ENCODE peak calls at places on chromosome 22, in five cellular contexts. One of them, this sample, is unnamed.

GRCh38 chr22:44429941-44430587 is 68.0 kb downstream of the RTL6 start:
- DNase-seq in NCI-H1092: no peak
- DNase-seq in sciatic nerve: peak; percentile 31
- DNase-seq in iris pigment epithelial cell: no peak
- DNase-seq in activated CD8-positive, alpha-beta memory T cell treated with anti-CD3 and anti-CD28 coated beads for 24 hours: no peak
- DNase-seq in this sample: no peak

GRCh38 chr22:18064636-18065035 is 13.2 kb upstream of the PEX26 start:
- DNase-seq in NCI-H1092: no peak
- DNase-seq in sciatic nerve: no peak
- DNase-seq in iris pigment epithelial cell: no peak
- DNase-seq in activated CD8-positive, alpha-beta memory T cell treated with anti-CD3 and anti-CD28 coated beads for 24 hours: no peak
- DNase-seq in this sample: no peak

GRCh38 chr22:17808688-17809403 is 34.6 kb upstream of the BID start:
- DNase-seq in NCI-H1092: no peak
- DNase-seq in sciatic nerve: no peak
- DNase-seq in iris pigment epithelial cell: peak; percentile 40
- DNase-seq in activated CD8-positive, alpha-beta memory T cell treated with anti-CD3 and anti-CD28 coated beads for 24 hours: no peak
- DNase-seq in this sample: no peak

GRCh38 chr22:23829845-23830372 is 8.9 kb downstream of the DERL3 start:
- DNase-seq in NCI-H1092: no peak
- DNase-seq in sciatic nerve: peak; percentile 42
- DNase-seq in iris pigment epithelial cell: peak; percentile 84
- DNase-seq in activated CD8-positive, alpha-beta memory T cell treated with anti-CD3 and anti-CD28 coated beads for 24 hours: no peak
- DNase-seq in this sample: no peak

GRCh38 chr22:25563757-25564319 is 637 bp upstream of the GRK3 start:
- DNase-seq in NCI-H1092: no peak
- DNase-seq in sciatic nerve: no peak
- DNase-seq in iris pigment epithelial cell: peak; percentile 17
- DNase-seq in activated CD8-positive, alpha-beta memory T cell treated with anti-CD3 and anti-CD28 coated beads for 24 hours: peak; percentile 62
- DNase-seq in this sample: no peak

GRCh38 chr22:43270314-43270908 is 72.8 kb downstream of the SCUBE1 start:
- DNase-seq in NCI-H1092: no peak
- DNase-seq in sciatic nerve: no peak
- DNase-seq in iris pigment epithelial cell: no peak
- DNase-seq in activated CD8-positive, alpha-beta memory T cell treated with anti-CD3 and anti-CD28 coated beads for 24 hours: no peak
- DNase-seq in this sample: no peak

GRCh38 chr22:49720279-49720959 is 107.3 kb downstream of the BRD1 start:
- DNase-seq in NCI-H1092: no peak
- DNase-seq in sciatic nerve: no peak
- DNase-seq in iris pigment epithelial cell: no peak
- DNase-seq in activated CD8-positive, alpha-beta memory T cell treated with anti-CD3 and anti-CD28 coated beads for 24 hours: peak; percentile 35
- DNase-seq in this sample: no peak

GRCh38 chr22:32564170-32565001 is 89.8 kb downstream of the FBXO7 start:
- DNase-seq in NCI-H1092: no peak
- DNase-seq in sciatic nerve: no peak
- DNase-seq in iris pigment epithelial cell: no peak
- DNase-seq in activated CD8-positive, alpha-beta memory T cell treated with anti-CD3 and anti-CD28 coated beads for 24 hours: no peak
- DNase-seq in this sample: no peak

GRCh38 chr22:31313366-31314147 is 21.3 kb upstream of the PIK3IP1 start:
- DNase-seq in NCI-H1092: peak; percentile 67
- DNase-seq in sciatic nerve: peak; percentile 82
- DNase-seq in iris pigment epithelial cell: peak; percentile 48
- DNase-seq in activated CD8-positive, alpha-beta memory T cell treated with anti-CD3 and anti-CD28 coated beads for 24 hours: peak; percentile 85
- DNase-seq in this sample: peak; percentile 29

GRCh38 chr22:39240841-39241631 is 3.7 kb downstream of the PDGFB start:
- DNase-seq in NCI-H1092: no peak
- DNase-seq in sciatic nerve: no peak
- DNase-seq in iris pigment epithelial cell: no peak
- DNase-seq in activated CD8-positive, alpha-beta memory T cell treated with anti-CD3 and anti-CD28 coated beads for 24 hours: no peak
- DNase-seq in this sample: no peak

GRCh38 chr22:19038728-19039447 is 83.3 kb downstream of the DGCR2 start:
- DNase-seq in NCI-H1092: no peak
- DNase-seq in sciatic nerve: peak; percentile 45
- DNase-seq in iris pigment epithelial cell: no peak
- DNase-seq in activated CD8-positive, alpha-beta memory T cell treated with anti-CD3 and anti-CD28 coated beads for 24 hours: no peak
- DNase-seq in this sample: no peak

GRCh38 chr22:44394246-44395115 is 81.7 kb upstream of the SHISAL1 start:
- DNase-seq in NCI-H1092: no peak
- DNase-seq in sciatic nerve: peak; percentile 27
- DNase-seq in iris pigment epithelial cell: no peak
- DNase-seq in activated CD8-positive, alpha-beta memory T cell treated with anti-CD3 and anti-CD28 coated beads for 24 hours: no peak
- DNase-seq in this sample: no peak

GRCh38 chr22:46542011-46542985 is 4.9 kb upstream of the CELSR1 start:
- DNase-seq in NCI-H1092: no peak
- DNase-seq in sciatic nerve: peak; percentile 81
- DNase-seq in iris pigment epithelial cell: peak; percentile 59
- DNase-seq in activated CD8-positive, alpha-beta memory T cell treated with anti-CD3 and anti-CD28 coated beads for 24 hours: peak; percentile 89
- DNase-seq in this sample: no peak

GRCh38 chr22:48223488-48224190 is 1461.2 kb downstream of the TBC1D22A start:
- DNase-seq in NCI-H1092: no peak
- DNase-seq in sciatic nerve: no peak
- DNase-seq in iris pigment epithelial cell: no peak
- DNase-seq in activated CD8-positive, alpha-beta memory T cell treated with anti-CD3 and anti-CD28 coated beads for 24 hours: peak; percentile 15
- DNase-seq in this sample: no peak

GRCh38 chr22:30649430-30650007 is 13.9 kb downstream of the SLC35E4 start:
- DNase-seq in NCI-H1092: no peak
- DNase-seq in sciatic nerve: no peak
- DNase-seq in iris pigment epithelial cell: peak; percentile 77
- DNase-seq in activated CD8-positive, alpha-beta memory T cell treated with anti-CD3 and anti-CD28 coated beads for 24 hours: peak; percentile 90
- DNase-seq in this sample: no peak

GRCh38 chr22:47448231-47449035 is 686.0 kb downstream of the TBC1D22A start:
- DNase-seq in NCI-H1092: no peak
- DNase-seq in sciatic nerve: no peak
- DNase-seq in iris pigment epithelial cell: no peak
- DNase-seq in activated CD8-positive, alpha-beta memory T cell treated with anti-CD3 and anti-CD28 coated beads for 24 hours: peak; percentile 32
- DNase-seq in this sample: no peak

GRCh38 chr22:17149073-17149815 is 9.8 kb downstream of the HDHD5 start:
- DNase-seq in NCI-H1092: no peak
- DNase-seq in sciatic nerve: no peak
- DNase-seq in iris pigment epithelial cell: no peak
- DNase-seq in activated CD8-positive, alpha-beta memory T cell treated with anti-CD3 and anti-CD28 coated beads for 24 hours: no peak
- DNase-seq in this sample: no peak

GRCh38 chr22:44693145-44693544 is 8.9 kb upstream of the PRR5 start:
- DNase-seq in NCI-H1092: no peak
- DNase-seq in sciatic nerve: no peak
- DNase-seq in iris pigment epithelial cell: no peak
- DNase-seq in activated CD8-positive, alpha-beta memory T cell treated with anti-CD3 and anti-CD28 coated beads for 24 hours: no peak
- DNase-seq in this sample: no peak

GRCh38 chr22:39463931-39464390 is 7.1 kb downstream of the MGAT3 start:
- DNase-seq in NCI-H1092: no peak
- DNase-seq in sciatic nerve: no peak
- DNase-seq in iris pigment epithelial cell: no peak
- DNase-seq in activated CD8-positive, alpha-beta memory T cell treated with anti-CD3 and anti-CD28 coated beads for 24 hours: no peak
- DNase-seq in this sample: no peak

GRCh38 chr22:20437253-20438065 is at the start of gene SCARF2:
- DNase-seq in NCI-H1092: no peak
- DNase-seq in sciatic nerve: peak; percentile 86
- DNase-seq in iris pigment epithelial cell: peak; percentile 44
- DNase-seq in activated CD8-positive, alpha-beta memory T cell treated with anti-CD3 and anti-CD28 coated beads for 24 hours: peak; percentile 64
- DNase-seq in this sample: no peak

GRCh38 chr22:17086301-17086700 is 1.5 kb downstream of the IL17RA start:
- DNase-seq in NCI-H1092: no peak
- DNase-seq in sciatic nerve: peak; percentile 34
- DNase-seq in iris pigment epithelial cell: no peak
- DNase-seq in activated CD8-positive, alpha-beta memory T cell treated with anti-CD3 and anti-CD28 coated beads for 24 hours: no peak
- DNase-seq in this sample: no peak

GRCh38 chr22:46373838-46374662 is 38.5 kb downstream of the TRMU start:
- DNase-seq in NCI-H1092: no peak
- DNase-seq in sciatic nerve: no peak
- DNase-seq in iris pigment epithelial cell: no peak
- DNase-seq in activated CD8-positive, alpha-beta memory T cell treated with anti-CD3 and anti-CD28 coated beads for 24 hours: peak; percentile 68
- DNase-seq in this sample: no peak